ENCODE peak calls at places on chromosomes 12 and 14, in five cellular contexts. K is Karpas-422; X is activated T-cell treated with anti-CD3 and anti-CD28 coated beads, Interleukin-2, amount 50 U/mL, for 4 hours; E is pons; Y is stimulated activated effector memory CD8-positive, alpha-beta T cell treated with anti-CD3 and anti-CD28 coated beads, Interleukin-12 subunit alpha, Interleukin-12 subunit beta, amount 100 ng/mL, for 72 hours. W is an unnamed sample.

GRCh38 chr12:70763666-70764065 is 126.4 kb upstream of the PTPRB start:
- DNase-seq in E (no peak), Y (no peak), K (peak; percentile 29), X (no peak), W (no peak)

GRCh38 chr12:69534389-69534822 is 50.9 kb upstream of the CCT2 start:
- DNase-seq in E (peak; percentile 86), X (no peak), Y (no peak), K (no peak), W (no peak)

GRCh38 chr12:44628180-44628579 is 247.9 kb downstream of the NELL2 start:
- DNase-seq in K (no peak), X (no peak), Y (no peak), E (no peak), W (no peak)

GRCh38 chr12:55073043-55074022 is 52.9 kb upstream of the OR9K2 start:
- DNase-seq in X (peak; percentile 81), Y (peak; percentile 56), E (peak; percentile 82), K (peak; percentile 90), W (peak; percentile 42)

GRCh38 chr12:84079621-84080020 is 833.0 kb downstream of the SLC6A15 start:
- DNase-seq in E (no peak), X (no peak), Y (no peak), K (no peak), W (no peak)

GRCh38 chr14:75689012-75689411 is 28.0 kb downstream of the TTLL5 start:
- DNase-seq in E (no peak), X (no peak), Y (no peak), K (no peak), W (no peak)

GRCh38 chr12:118404876-118405521 is 28.6 kb downstream of the SUDS3 start:
- DNase-seq in E (peak; percentile 67), K (peak; percentile 87), Y (peak; percentile 13), X (peak; percentile 37), W (peak; percentile 22)

GRCh38 chr12:39902823-39903222 is 203.1 kb downstream of the SLC2A13 start:
- DNase-seq in X (no peak), E (no peak), K (no peak), Y (no peak), W (no peak)

GRCh38 chr12:113296557-113297213 is 38.2 kb downstream of the SLC8B1 start:
- DNase-seq in Y (no peak), X (no peak), E (no peak), K (no peak), W (no peak)

GRCh38 chr14:104307627-104308401 is 169.4 kb downstream of the KIF26A start:
- DNase-seq in K (no peak), E (no peak), X (no peak), Y (no peak), W (no peak)